ENCODE peak calls at places on chromosomes 5 and 9, in six cellular contexts. S is GM12878, D is transverse colon, R is prostate gland, G is HepG2, Y is esophagus muscularis mucosa. Z is an unnamed sample.

GRCh38 chr5:134547579-134547978 is 22.1 kb downstream of the JADE2 start:
- DNase-seq in S (no peak), D (no peak), R (peak; percentile 41), G (no peak), Y (no peak), Z (no peak)

GRCh38 chr9:134637696-134638502 is 3.7 kb upstream of the COL5A1 start:
- DNase-seq in S (no peak), D (no peak), R (no peak), G (no peak), Y (no peak), Z (no peak)

GRCh38 chr5:56440871-56441740 is 208.0 kb upstream of the ANKRD55 start:
- DNase-seq in S (no peak), D (peak; percentile 45), R (peak; percentile 79), G (peak; percentile 96), Y (no peak), Z (no peak)

GRCh38 chr9:121852646-121853616 is 201.5 kb downstream of the DAB2IP start:
- DNase-seq in S (no peak), D (no peak), R (no peak), G (no peak), Y (no peak), Z (no peak)

GRCh38 chr9:121840838-121841760 is 189.7 kb downstream of the DAB2IP start:
- DNase-seq in S (no peak), D (no peak), R (no peak), G (no peak), Y (no peak), Z (no peak)

GRCh38 chr5:112475747-112476435 is 56.8 kb upstream of the EPB41L4A start:
- DNase-seq in S (no peak), D (no peak), R (no peak), G (no peak), Y (no peak), Z (no peak)

GRCh38 chr5:31096238-31096865 is 97.1 kb upstream of the CDH6 start:
- DNase-seq in S (no peak), D (no peak), R (no peak), G (no peak), Y (no peak), Z (no peak)

GRCh38 chr5:145247745-145248040 is 587.4 kb downstream of the PRELID2 start:
- DNase-seq in S (no peak), D (no peak), R (no peak), G (no peak), Y (no peak), Z (no peak)

GRCh38 chr5:1032551-1033027 is 24.0 kb downstream of the NKD2 start:
- DNase-seq in S (no peak), D (no peak), R (no peak), G (no peak), Y (no peak), Z (no peak)

GRCh38 chr5:112923148-112923917 is 1.3 kb upstream of the REEP5 start:
- DNase-seq in S (peak; percentile 83), D (no peak), R (no peak), G (no peak), Y (no peak), Z (no peak)

GRCh38 chr9:91773166-91773565 is 176.9 kb downstream of the ROR2 start:
- DNase-seq in S (no peak), D (no peak), R (no peak), G (no peak), Y (no peak), Z (no peak)

GRCh38 chr9:10045598-10045997 is 567.2 kb downstream of the PTPRD start:
- DNase-seq in S (no peak), D (no peak), R (no peak), G (no peak), Y (no peak), Z (no peak)

GRCh38 chr9:131393622-131394463 is at the start of gene PRRC2B:
- DNase-seq in S (no peak), D (peak; percentile 89), R (peak; percentile 83), G (peak; percentile 67), Y (no peak), Z (peak; percentile 87)

GRCh38 chr9:12934515-12935301 is 159.9 kb downstream of the LURAP1L start:
- DNase-seq in S (no peak), D (no peak), R (no peak), G (no peak), Y (no peak), Z (no peak)

GRCh38 chr5:138661991-138662434 is 86.8 kb upstream of the HSPA9 start:
- DNase-seq in S (no peak), D (no peak), R (no peak), G (no peak), Y (no peak), Z (peak; percentile 53)

GRCh38 chr5:170307575-170308465 is 10.2 kb upstream of the LCP2 start:
- DNase-seq in S (no peak), D (peak; percentile 52), R (peak; percentile 43), G (no peak), Y (peak; percentile 98), Z (no peak)

GRCh38 chr5:95822038-95822407 is 503 bp downstream of the GLRX start:
- DNase-seq in S (no peak), D (peak; percentile 70), R (peak; percentile 52), G (no peak), Y (peak; percentile 93), Z (no peak)

GRCh38 chr5:61245486-61245885 is 83.2 kb upstream of the SMIM15 start:
- DNase-seq in S (no peak), D (peak; percentile 9), R (no peak), G (no peak), Y (no peak), Z (no peak)

GRCh38 chr9:127854169-127854833 is at the start of gene ENG:
- DNase-seq in S (no peak), D (peak; percentile 58), R (peak; percentile 31), G (no peak), Y (no peak), Z (peak; percentile 50)

GRCh38 chr5:152332696-152333095 is 72.4 kb downstream of the NMUR2 start:
- DNase-seq in S (no peak), D (no peak), R (no peak), G (no peak), Y (peak; percentile 50), Z (no peak)

GRCh38 chr5:137754961-137755762 is 999 bp upstream of the HNRNPA0 start:
- DNase-seq in S (no peak), D (no peak), R (no peak), G (no peak), Y (no peak), Z (no peak)

GRCh38 chr9:68704498-68704803 is 589 bp upstream of the PIP5K1B start:
- DNase-seq in S (no peak), D (no peak), R (no peak), G (no peak), Y (no peak), Z (no peak)

GRCh38 chr9:68703672-68704071 is 1.4 kb upstream of the PIP5K1B start:
- DNase-seq in S (no peak), D (no peak), R (no peak), G (no peak), Y (no peak), Z (no peak)

GRCh38 chr9:68705636-68706578 is 867 bp downstream of the PIP5K1B start:
- DNase-seq in S (no peak), D (peak; percentile 67), R (no peak), G (peak; percentile 46), Y (peak; percentile 80), Z (no peak)

GRCh38 chr9:68706579-68707201 is 1.6 kb downstream of the PIP5K1B start:
- DNase-seq in S (peak; percentile 63), D (peak; percentile 23), R (no peak), G (no peak), Y (peak; percentile 74), Z (no peak)

GRCh38 chr9:68704804-68705635 is at the start of gene PIP5K1B:
- DNase-seq in S (no peak), D (peak; percentile 90), R (peak; percentile 65), G (peak; percentile 70), Y (peak; percentile 74), Z (peak; percentile 74)
- TF ChIP-seq POLR2A in S (peak; percentile 59), D (peak; percentile 91), R (peak; percentile 52), G (peak; percentile 33), Y (no peak), Z (no peak)

DNA sequence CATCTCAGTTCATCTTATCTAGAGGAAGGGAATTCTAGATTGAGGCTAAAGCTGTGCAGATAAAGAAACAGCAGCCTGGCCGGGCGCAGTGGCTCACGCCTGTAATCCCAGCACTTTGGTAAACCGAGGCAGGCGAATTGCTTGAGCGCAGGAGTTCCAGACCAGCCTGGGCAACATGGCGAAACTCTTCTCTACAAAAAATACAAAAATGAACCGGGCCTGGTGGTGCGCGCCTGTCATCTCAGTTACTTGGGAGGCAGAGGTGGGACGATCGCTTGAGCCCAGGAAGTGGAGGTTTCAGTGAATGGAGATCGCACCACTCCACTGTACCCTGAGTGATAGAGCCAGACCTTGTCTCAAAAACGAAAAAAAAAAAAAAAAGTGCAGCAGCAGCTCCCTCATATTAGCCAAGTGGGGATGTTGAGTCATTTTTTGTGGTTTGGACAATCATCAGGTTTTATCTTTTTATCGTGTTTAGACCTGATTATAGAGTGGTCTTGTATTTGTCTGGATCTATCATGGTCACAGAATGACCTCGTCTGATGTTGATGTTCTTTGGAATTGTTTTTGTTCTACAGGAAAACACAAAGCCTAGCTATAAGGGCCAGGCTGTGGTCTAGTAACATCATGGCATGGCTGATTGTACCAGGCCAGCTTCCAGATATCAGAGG is 1.5 kb upstream of the FBXW11 start:
- DNase-seq in S (no peak), D (no peak), R (no peak), G (no peak), Y (no peak), Z (no peak)
- TF ChIP-seq POLR2AphosphoS5 in S (no peak), D (no peak), R (no peak), G (no peak), Y (no peak), Z (no peak)

GRCh38 chr9:109417054-109417453 is 81.1 kb downstream of the PTPN3 start:
- DNase-seq in S (no peak), D (peak; percentile 31), R (peak; percentile 31), G (no peak), Y (no peak), Z (no peak)

GRCh38 chr9:109414125-109414785 is 83.9 kb downstream of the PTPN3 start:
- DNase-seq in S (no peak), D (no peak), R (no peak), G (no peak), Y (no peak), Z (no peak)

GRCh38 chr9:109418827-109419226 is 79.3 kb downstream of the PTPN3 start:
- DNase-seq in S (peak; percentile 74), D (no peak), R (no peak), G (no peak), Y (no peak), Z (no peak)

GRCh38 chr9:109417585-109418544 is 80.2 kb downstream of the PTPN3 start:
- DNase-seq in S (no peak), D (no peak), R (no peak), G (no peak), Y (no peak), Z (no peak)

DNA sequence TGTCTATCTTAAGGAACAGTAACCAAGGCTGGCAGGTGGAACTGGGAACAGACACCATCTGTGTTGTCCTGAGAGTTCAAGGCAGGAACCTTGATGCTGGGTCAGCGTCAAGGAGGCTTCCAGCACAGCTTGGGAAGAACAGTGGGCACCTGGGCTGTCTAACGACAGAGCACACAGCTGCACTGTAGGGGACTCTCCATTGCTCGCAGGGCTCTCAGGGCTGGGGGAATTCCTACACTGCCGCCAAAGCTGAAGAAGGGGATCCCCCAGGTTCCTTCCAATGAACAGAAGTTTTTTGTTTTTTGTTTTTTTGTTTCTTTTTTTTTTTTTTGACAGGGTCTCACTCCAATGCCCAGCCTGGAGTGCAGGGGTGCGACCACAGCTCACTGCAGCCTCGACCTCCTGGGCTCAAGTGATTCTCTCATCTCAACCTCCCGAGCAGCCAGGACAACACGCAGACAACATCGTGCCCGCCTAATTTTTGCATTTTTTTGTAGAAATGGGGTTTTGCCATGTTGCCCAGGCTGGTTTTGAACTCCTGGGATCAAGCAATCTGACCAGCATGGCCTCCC is 81.9 kb downstream of the PTPN3 start:
- DNase-seq in S (no peak), D (no peak), R (no peak), G (no peak), Y (no peak), Z (no peak)
- H3K4me3 ChIP-seq in S (peak overlapping the region; percentile 35), D (no peak overlapping the region), R (no peak overlapping the region), G (no peak overlapping the region), Y (no peak overlapping the region), Z (no peak overlapping the region)

GRCh38 chr5:54844905-54845566 is 140.4 kb downstream of the ESM1 start:
- DNase-seq in S (peak; percentile 4), D (no peak), R (no peak), G (peak; percentile 8), Y (no peak), Z (no peak)
- TF ChIP-seq POLR2A in S (no peak), D (no peak), R (no peak), G (no peak), Y (no peak), Z (no peak)

Z was measured in breast epithelium.